ENCODE peak calls at places on chromosomes 2 and 18, in five cellular contexts. P is IMR-90, S is mammary epithelial cell, G is SK-N-SH, F is HepG2. K is an unnamed sample.

GRCh38 chr2:237701033-237701858 is 73.9 kb downstream of the LRRFIP1 start:
- DNase-seq in P (no peak), S (no peak), G (no peak), F (no peak), K (no peak)

GRCh38 chr2:121505005-121505404 is 25.7 kb upstream of the RNU4ATAC start:
- DNase-seq in P (peak; percentile 87), S (peak; percentile 99), G (no peak), F (no peak), K (no peak)

GRCh38 chr2:148794558-148794957 is 80.5 kb upstream of the KIF5C start:
- DNase-seq in P (peak; percentile 76), S (peak; percentile 62), G (no peak), F (no peak), K (no peak)

GRCh38 chr18:8657050-8657820 is 48.0 kb downstream of the RAB12 start:
- DNase-seq in P (no peak), S (no peak), G (peak; percentile 68), F (no peak), K (peak; percentile 34)

GRCh38 chr2:182885771-182886170 is 19.3 kb upstream of the FRZB start:
- DNase-seq in P (no peak), S (no peak), G (no peak), F (no peak), K (no peak)

GRCh38 chr2:238978507-238978906 is 130.6 kb downstream of the TWIST2 start:
- DNase-seq in P (no peak), S (no peak), G (no peak), F (no peak), K (no peak)

GRCh38 chr2:176652300-176653182 is 383.3 kb downstream of the MTX2 start:
- DNase-seq in P (peak; percentile 54), S (peak; percentile 51), G (peak; percentile 42), F (peak; percentile 66), K (peak; percentile 94)

GRCh38 chr2:28155071-28155470 is 237.6 kb upstream of the FOSL2 start:
- DNase-seq in P (no peak), S (no peak), G (no peak), F (no peak), K (no peak)

GRCh38 chr2:8886876-8887275 is 49.5 kb upstream of the KIDINS220 start:
- DNase-seq in P (no peak), S (no peak), G (no peak), F (no peak), K (no peak)

GRCh38 chr18:6058941-6059340 is 163.6 kb upstream of the TMEM200C start:
- DNase-seq in P (peak; percentile 84), S (no peak), G (no peak), F (peak; percentile 9), K (no peak)

GRCh38 chr2:5777089-5777488 is 84.9 kb downstream of the SOX11 start:
- DNase-seq in P (peak; percentile 44), S (no peak), G (no peak), F (no peak), K (no peak)

GRCh38 chr2:121735520-121736074 is 1.1 kb downstream of the NIFK start:
- DNase-seq in P (no peak), S (peak; percentile 30), G (peak; percentile 26), F (no peak), K (no peak)

GRCh38 chr2:156006721-156007618 is 325.6 kb downstream of the NR4A2 start:
- DNase-seq in P (no peak), S (no peak), G (peak; percentile 2), F (no peak), K (no peak)

GRCh38 chr2:137964859-137965459 is 686 bp downstream of the HNMT start:
- DNase-seq in P (no peak), S (no peak), G (peak; percentile 54), F (no peak), K (no peak)
- H3K9ac ChIP-seq in P (peak overlapping the region; percentile 85), S (peak overlapping the region; percentile 36), G (peak overlapping the region; percentile 23), F (peak overlapping the region; percentile 99), K (no peak overlapping the region)

DNA sequence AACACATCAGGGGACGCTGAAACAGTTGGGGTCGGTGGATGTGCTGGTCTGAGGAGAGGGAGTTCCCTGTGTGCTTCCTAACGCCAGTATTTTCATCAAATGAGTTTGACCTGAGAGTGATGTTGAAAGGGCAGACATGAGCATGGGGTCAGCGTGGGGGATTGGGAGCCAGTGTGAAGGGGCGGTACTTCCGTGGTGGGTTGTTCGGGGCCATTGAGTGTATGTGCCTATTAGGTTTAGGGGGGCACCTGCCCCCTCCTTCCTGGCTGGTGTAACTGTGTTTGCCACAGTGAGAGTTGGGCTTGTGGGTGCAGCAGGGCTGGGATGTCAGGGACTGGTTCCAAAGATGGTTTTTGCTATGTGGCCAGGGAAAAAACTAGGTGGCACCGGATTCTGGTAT is 24.4 kb downstream of the SPEG start:
- DNase-seq in P (no peak), S (no peak), G (no peak), F (no peak), K (no peak)
- H3K27ac ChIP-seq in P (no peak overlapping the region), S (no peak overlapping the region), G (no peak overlapping the region), F (no peak overlapping the region), K (no peak overlapping the region)

DNA sequence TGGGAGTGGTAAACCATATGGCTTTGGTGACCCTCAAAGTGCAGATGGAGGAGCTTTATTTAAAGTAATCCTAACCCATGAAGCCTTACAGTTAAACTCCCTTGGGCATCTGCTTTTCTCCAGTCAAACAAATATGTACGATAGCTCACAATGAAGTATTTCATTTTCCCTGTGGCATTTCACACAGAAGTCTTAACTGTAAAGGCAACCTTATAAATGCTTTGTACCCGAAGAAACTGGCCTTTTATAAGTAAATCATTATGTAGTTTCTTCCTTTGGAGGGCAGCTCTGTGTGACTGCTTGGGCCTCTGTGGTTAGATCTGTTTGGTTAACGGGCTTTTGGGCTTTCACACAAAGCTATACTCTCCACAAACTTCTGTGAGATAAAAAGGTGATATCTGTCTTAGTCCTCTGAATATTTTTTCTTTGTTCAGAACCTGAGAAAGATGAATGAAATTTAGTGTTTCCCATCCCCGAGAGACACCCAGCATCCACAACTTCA is 46.6 kb downstream of the SCN1A start:
- DNase-seq in P (peak; percentile 4), S (no peak), G (no peak), F (no peak), K (no peak)
- H2AFZ ChIP-seq in P (no peak overlapping the region), S (no peak overlapping the region), G (peak overlapping the region; percentile 47), F (peak overlapping the region; percentile 79), K (no peak overlapping the region)

DNA sequence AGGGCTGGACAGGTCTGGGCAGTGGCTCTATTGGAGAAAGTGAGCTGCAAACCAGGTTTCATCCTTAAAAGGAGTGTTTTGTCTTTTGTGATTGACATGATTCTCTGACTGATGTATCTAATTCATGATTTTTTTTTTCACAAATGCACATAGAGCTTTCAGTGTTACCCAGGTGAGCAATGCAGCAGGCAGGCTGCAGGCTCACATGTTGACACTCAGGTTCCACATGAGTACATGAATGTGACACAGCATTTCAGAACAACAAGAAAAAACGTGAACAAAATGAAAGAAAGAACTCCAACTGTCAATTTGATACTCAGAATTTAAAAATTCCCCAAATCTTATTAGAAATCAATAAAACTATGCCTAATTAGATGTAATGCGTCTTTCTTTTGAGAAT is 430.2 kb downstream of the LPIN1 start:
- DNase-seq in P (no peak), S (peak; percentile 14), G (no peak), F (no peak), K (peak; percentile 44)
- H3K9ac ChIP-seq in P (no peak overlapping the region), S (no peak overlapping the region), G (peak overlapping the region; percentile 16), F (no peak overlapping the region), K (peak overlapping the region; percentile 62)

DNA sequence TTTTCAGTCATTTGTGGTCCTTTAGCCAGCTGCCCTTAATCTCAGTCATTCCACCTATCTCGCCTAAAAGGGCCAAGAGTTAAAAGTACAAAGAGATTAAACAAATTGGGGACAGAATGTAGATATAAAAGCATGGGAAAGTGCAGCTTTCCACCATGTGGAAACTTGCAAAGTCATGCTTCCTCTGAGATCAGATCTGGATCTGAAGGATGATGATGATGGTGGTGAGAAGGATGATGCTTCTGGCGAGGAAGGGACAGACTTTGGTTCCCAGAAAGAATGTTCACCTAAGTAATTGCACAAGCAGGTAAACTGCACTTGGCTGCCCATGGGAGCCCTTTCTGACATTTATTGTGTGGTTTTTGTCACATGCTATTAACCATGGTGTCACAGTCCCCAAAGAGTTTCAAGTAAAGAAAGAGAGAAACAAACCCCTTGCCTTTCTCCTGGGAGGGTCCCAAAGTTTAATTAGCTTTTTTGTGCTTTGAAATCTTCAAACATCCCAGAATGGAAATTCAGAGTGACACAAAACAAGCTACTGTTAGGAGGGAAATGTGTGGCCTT is 34.7 kb downstream of the KLF7 start:
- DNase-seq in P (no peak), S (no peak), G (no peak), F (no peak), K (no peak)
- H3K27ac ChIP-seq in P (no peak overlapping the region), S (no peak overlapping the region), G (peak overlapping the region; percentile 37), F (no peak overlapping the region), K (no peak overlapping the region)